ENCODE peak calls at places on chromosomes 1 and 21, in eight cellular contexts. C, U, I, J, S, V, M and Y are unnamed samples.

GRCh38 chr1:208042868-208043267 is 131.9 kb upstream of the CD34 start:
- DNase-seq in C (no peak), U (no peak), I (no peak), J (no peak), S (no peak), V (no peak), M (no peak), Y (no peak)

GRCh38 chr1:191320062-191320461 is 838.2 kb upstream of the RGS18 start:
- DNase-seq in C (no peak), U (no peak), I (no peak), J (no peak), S (no peak), V (no peak), M (no peak), Y (no peak)

GRCh38 chr1:200206340-200206739 is 178.8 kb downstream of the NR5A2 start:
- DNase-seq in C (no peak), U (no peak), I (no peak), J (no peak), S (no peak), V (no peak), M (no peak), Y (no peak)

GRCh38 chr1:36164399-36164798 is 8.4 kb downstream of the MAP7D1 start:
- DNase-seq in C (no peak), U (no peak), I (no peak), J (no peak), S (no peak), V (no peak), M (no peak), Y (no peak)

GRCh38 chr21:33265664-33266049 is 510 bp upstream of the IL10RB start:
- DNase-seq in C (no peak), U (peak), I (no peak), J (peak), S (peak), V (no peak), M (no peak), Y (no peak)

GRCh38 chr1:158177705-158178450 is 2.8 kb upstream of the CD1D start:
- DNase-seq in C (no peak), U (peak), I (no peak), J (peak), S (peak), V (no peak), M (no peak), Y (no peak)

GRCh38 chr21:38569733-38570132 is 71.5 kb upstream of the ERG start:
- DNase-seq in C (no peak), U (no peak), I (no peak), J (no peak), S (no peak), V (no peak), M (no peak), Y (no peak)

GRCh38 chr1:236524142-236524891 is 535 bp downstream of the LGALS8 start:
- DNase-seq in C (peak), U (peak), I (no peak), J (peak), S (peak), V (peak), M (peak), Y (peak)

GRCh38 chr1:59143824-59144223 is 153.1 kb upstream of the FGGY start:
- DNase-seq in C (no peak), U (no peak), I (no peak), J (no peak), S (no peak), V (no peak), M (no peak), Y (no peak)

GRCh38 chr1:42962641-42963377 is 4.1 kb upstream of the SLC2A1 start:
- DNase-seq in C (no peak), U (no peak), I (no peak), J (no peak), S (no peak), V (no peak), M (no peak), Y (no peak)

GRCh38 chr1:162551969-162552683 is 9.4 kb upstream of the UAP1 start:
- DNase-seq in C (no peak), U (no peak), I (no peak), J (no peak), S (no peak), V (no peak), M (no peak), Y (no peak)

GRCh38 chr1:170562644-170563338 is 30.8 kb downstream of the GORAB start:
- DNase-seq in C (peak), U (no peak), I (no peak), J (no peak), S (no peak), V (no peak), M (no peak), Y (no peak)

GRCh38 chr1:196875935-196876334 is 11.9 kb upstream of the CFHR4 start:
- DNase-seq in C (no peak), U (no peak), I (no peak), J (no peak), S (no peak), V (no peak), M (no peak), Y (no peak)

GRCh38 chr1:6603851-6604558 is 1.3 kb upstream of the KLHL21 start:
- DNase-seq in C (peak), U (no peak), I (no peak), J (no peak), S (no peak), V (no peak), M (no peak), Y (no peak)

GRCh38 chr1:204564835-204565234 is 48.6 kb downstream of the MDM4 start:
- DNase-seq in C (no peak), U (peak), I (no peak), J (peak), S (peak), V (no peak), M (no peak), Y (no peak)

GRCh38 chr1:97849350-97850339 is 71.2 kb downstream of the DPYD start:
- DNase-seq in C (peak), U (no peak), I (no peak), J (peak), S (no peak), V (no peak), M (peak), Y (no peak)

GRCh38 chr1:178496410-178497135 is at the start of gene CLEC20A:
- DNase-seq in C (no peak), U (no peak), I (no peak), J (no peak), S (no peak), V (no peak), M (no peak), Y (no peak)

GRCh38 chr1:26799479-26800133 is 11.9 kb downstream of the PIGV start:
- DNase-seq in C (no peak), U (no peak), I (no peak), J (no peak), S (no peak), V (no peak), M (no peak), Y (no peak)

GRCh38 chr21:42219606-42220137 is 732 bp downstream of the ABCG1 start:
- DNase-seq in C (no peak), U (peak), I (no peak), J (peak), S (peak), V (peak), M (peak), Y (no peak)

GRCh38 chr1:110207831-110208230 is 2.3 kb upstream of the KCNC4 start:
- DNase-seq in C (no peak), U (peak), I (no peak), J (peak), S (peak), V (peak), M (peak), Y (peak)

GRCh38 chr1:234503193-234504050 is 24.4 kb upstream of the TARBP1 start:
- DNase-seq in C (no peak), U (no peak), I (no peak), J (no peak), S (no peak), V (no peak), M (no peak), Y (no peak)